ENCODE peak calls at places on chromosome 2, in five cellular contexts. One of them, this sample, is unnamed.

GRCh38 chr2:62201307-62201706 is 5.4 kb downstream of the B3GNT2 start:
- DNase-seq in upper lobe of left lung: no peak
- DNase-seq in lower lobe of right lung: no peak
- DNase-seq in K562: no peak
- DNase-seq in tibial artery: no peak
- DNase-seq in this sample: peak

GRCh38 chr2:24489465-24489864 is 1.6 kb upstream of the NCOA1 start:
- DNase-seq in upper lobe of left lung: peak
- DNase-seq in lower lobe of right lung: no peak
- DNase-seq in K562: no peak
- DNase-seq in tibial artery: no peak
- DNase-seq in this sample: no peak

GRCh38 chr2:231488331-231488730 is 24.0 kb upstream of the NCL start:
- DNase-seq in upper lobe of left lung: no peak
- DNase-seq in lower lobe of right lung: no peak
- DNase-seq in K562: no peak
- DNase-seq in tibial artery: no peak
- DNase-seq in this sample: no peak

GRCh38 chr2:201188449-201188848 is 5.5 kb downstream of the CASP10 start:
- DNase-seq in upper lobe of left lung: no peak
- DNase-seq in lower lobe of right lung: no peak
- DNase-seq in K562: no peak
- DNase-seq in tibial artery: no peak
- DNase-seq in this sample: no peak

GRCh38 chr2:143705108-143705686 is 576.0 kb downstream of the ARHGAP15 start:
- DNase-seq in upper lobe of left lung: no peak
- DNase-seq in lower lobe of right lung: no peak
- DNase-seq in K562: no peak
- DNase-seq in tibial artery: no peak
- DNase-seq in this sample: peak

GRCh38 chr2:39378968-39379367 is 58.1 kb downstream of the MAP4K3 start:
- DNase-seq in upper lobe of left lung: no peak
- DNase-seq in lower lobe of right lung: no peak
- DNase-seq in K562: no peak
- DNase-seq in tibial artery: no peak
- DNase-seq in this sample: no peak

GRCh38 chr2:65532937-65533336 is 100.5 kb upstream of the SPRED2 start:
- DNase-seq in upper lobe of left lung: peak
- DNase-seq in lower lobe of right lung: peak
- DNase-seq in K562: no peak
- DNase-seq in tibial artery: no peak
- DNase-seq in this sample: no peak

GRCh38 chr2:18648161-18648560 is 58.8 kb upstream of the NT5C1B start:
- DNase-seq in upper lobe of left lung: no peak
- DNase-seq in lower lobe of right lung: no peak
- DNase-seq in K562: no peak
- DNase-seq in tibial artery: no peak
- DNase-seq in this sample: no peak

GRCh38 chr2:120609826-120610395 is 125.8 kb upstream of the GLI2 start:
- DNase-seq in upper lobe of left lung: no peak
- DNase-seq in lower lobe of right lung: no peak
- DNase-seq in K562: no peak
- DNase-seq in tibial artery: no peak
- DNase-seq in this sample: no peak

GRCh38 chr2:209191139-209191538 is 232.7 kb upstream of the MAP2 start:
- DNase-seq in upper lobe of left lung: no peak
- DNase-seq in lower lobe of right lung: no peak
- DNase-seq in K562: no peak
- DNase-seq in tibial artery: no peak
- DNase-seq in this sample: no peak

GRCh38 chr2:204896146-204896545 is 350.9 kb downstream of the PARD3B start:
- DNase-seq in upper lobe of left lung: no peak
- DNase-seq in lower lobe of right lung: no peak
- DNase-seq in K562: no peak
- DNase-seq in tibial artery: no peak
- DNase-seq in this sample: no peak

GRCh38 chr2:39620067-39620466 is 45.6 kb upstream of the TMEM178A start:
- DNase-seq in upper lobe of left lung: peak
- DNase-seq in lower lobe of right lung: peak
- DNase-seq in K562: peak
- DNase-seq in tibial artery: peak
- DNase-seq in this sample: peak

GRCh38 chr2:28510184-28510583 is 14.3 kb downstream of the PLB1 start:
- DNase-seq in upper lobe of left lung: no peak
- DNase-seq in lower lobe of right lung: no peak
- DNase-seq in K562: no peak
- DNase-seq in tibial artery: no peak
- DNase-seq in this sample: no peak

GRCh38 chr2:102736174-102736606 is 25.6 kb upstream of the TMEM182 start:
- DNase-seq in upper lobe of left lung: peak
- DNase-seq in lower lobe of right lung: no peak
- DNase-seq in K562: peak
- DNase-seq in tibial artery: no peak
- DNase-seq in this sample: no peak

GRCh38 chr2:143730155-143730949 is 601.1 kb downstream of the ARHGAP15 start:
- DNase-seq in upper lobe of left lung: no peak
- DNase-seq in lower lobe of right lung: no peak
- DNase-seq in K562: no peak
- DNase-seq in tibial artery: no peak
- DNase-seq in this sample: no peak

GRCh38 chr2:147829106-147829505 is 15.7 kb upstream of the ACVR2A start:
- DNase-seq in upper lobe of left lung: no peak
- DNase-seq in lower lobe of right lung: no peak
- DNase-seq in K562: no peak
- DNase-seq in tibial artery: no peak
- DNase-seq in this sample: peak

GRCh38 chr2:233462202-233462785 is 104.3 kb downstream of the USP40 start:
- DNase-seq in upper lobe of left lung: no peak
- DNase-seq in lower lobe of right lung: peak
- DNase-seq in K562: no peak
- DNase-seq in tibial artery: no peak
- DNase-seq in this sample: no peak

GRCh38 chr2:221563601-221564000 is 8.5 kb downstream of the EPHA4 start:
- DNase-seq in upper lobe of left lung: no peak
- DNase-seq in lower lobe of right lung: no peak
- DNase-seq in K562: no peak
- DNase-seq in tibial artery: no peak
- DNase-seq in this sample: no peak

GRCh38 chr2:241733391-241734207 is 831 bp upstream of the D2HGDH start:
- DNase-seq in upper lobe of left lung: no peak
- DNase-seq in lower lobe of right lung: peak
- DNase-seq in K562: no peak
- DNase-seq in tibial artery: no peak
- DNase-seq in this sample: no peak
- TF ChIP-seq CTCF in upper lobe of left lung: no peak
- TF ChIP-seq CTCF in lower lobe of right lung: no peak
- TF ChIP-seq CTCF in K562: no peak
- TF ChIP-seq CTCF in tibial artery: no peak
- TF ChIP-seq CTCF in this sample: no peak

DNA sequence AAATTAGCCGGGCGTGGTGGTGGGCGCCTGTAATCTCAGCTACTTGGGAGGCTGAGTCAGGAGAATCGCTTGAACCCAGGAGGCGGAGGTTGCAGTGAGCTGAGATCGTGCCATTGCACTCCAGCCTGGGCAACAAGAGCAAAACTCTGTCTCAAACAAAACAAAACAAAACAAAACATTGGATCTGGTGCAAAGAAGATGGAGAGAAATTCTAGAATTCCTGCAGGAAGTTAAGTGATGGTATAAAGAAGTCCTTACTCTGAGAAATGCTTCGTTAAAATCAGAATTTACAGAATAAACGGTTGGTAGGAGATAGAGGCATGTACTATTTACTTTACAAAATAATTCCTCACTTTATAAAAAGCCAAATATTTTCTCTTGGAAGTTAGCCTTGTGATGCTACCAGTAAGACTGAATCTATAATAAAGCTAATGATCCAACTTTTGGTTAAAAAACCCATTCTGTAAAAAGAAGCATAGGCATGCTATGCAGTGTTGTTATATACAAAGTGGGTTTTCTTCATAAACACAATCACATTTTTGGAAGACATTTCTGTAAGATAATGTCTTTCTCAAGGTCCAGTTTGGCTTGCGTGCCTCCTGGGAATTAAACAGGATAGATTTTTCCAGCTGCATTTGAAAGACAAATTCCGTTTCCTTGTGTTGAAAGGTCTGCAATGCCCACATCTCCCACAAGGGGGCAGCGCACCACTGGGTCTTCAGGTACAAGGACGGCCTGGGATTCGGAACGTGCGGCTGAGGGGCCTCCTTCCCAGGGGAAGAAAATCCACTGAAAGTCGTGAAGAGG is 35.6 kb upstream of the PNO1 start:
- DNase-seq in upper lobe of left lung: peak
- DNase-seq in lower lobe of right lung: peak
- DNase-seq in K562: peak
- DNase-seq in tibial artery: peak
- DNase-seq in this sample: peak
- H3K4me3 ChIP-seq in upper lobe of left lung: no peak
- H3K4me3 ChIP-seq in lower lobe of right lung: no peak
- H3K4me3 ChIP-seq in K562: no peak
- H3K4me3 ChIP-seq in tibial artery: no peak
- H3K4me3 ChIP-seq in this sample: no peak

GRCh38 chr2:100818003-100818605 is 1.8 kb upstream of the NPAS2 start:
- DNase-seq in upper lobe of left lung: peak
- DNase-seq in lower lobe of right lung: no peak
- DNase-seq in K562: no peak
- DNase-seq in tibial artery: no peak
- DNase-seq in this sample: peak

GRCh38 chr2:100820346-100821254 is 661 bp downstream of the NPAS2 start:
- DNase-seq in upper lobe of left lung: no peak
- DNase-seq in lower lobe of right lung: no peak
- DNase-seq in K562: no peak
- DNase-seq in tibial artery: no peak
- DNase-seq in this sample: no peak

GRCh38 chr2:100817388-100817985 is 2.5 kb upstream of the NPAS2 start:
- DNase-seq in upper lobe of left lung: no peak
- DNase-seq in lower lobe of right lung: no peak
- DNase-seq in K562: no peak
- DNase-seq in tibial artery: no peak
- DNase-seq in this sample: no peak

GRCh38 chr2:100819365-100820345 is at the start of gene NPAS2:
- DNase-seq in upper lobe of left lung: peak
- DNase-seq in lower lobe of right lung: no peak
- DNase-seq in K562: peak
- DNase-seq in tibial artery: peak
- DNase-seq in this sample: peak

GRCh38 chr2:100818606-100819364 is 1.2 kb upstream of the NPAS2 start:
- DNase-seq in upper lobe of left lung: peak
- DNase-seq in lower lobe of right lung: peak
- DNase-seq in K562: no peak
- DNase-seq in tibial artery: peak
- DNase-seq in this sample: peak
- TF ChIP-seq CTCF in upper lobe of left lung: no peak
- TF ChIP-seq CTCF in lower lobe of right lung: peak
- TF ChIP-seq CTCF in K562: no peak
- TF ChIP-seq CTCF in tibial artery: peak
- TF ChIP-seq CTCF in this sample: peak

GRCh38 chr2:179181002-179181401 is 83.6 kb downstream of the SESTD1 start:
- DNase-seq in upper lobe of left lung: no peak
- DNase-seq in lower lobe of right lung: no peak
- DNase-seq in K562: no peak
- DNase-seq in tibial artery: no peak
- DNase-seq in this sample: no peak
- H3K4me3 ChIP-seq in upper lobe of left lung: no peak
- H3K4me3 ChIP-seq in lower lobe of right lung: no peak
- H3K4me3 ChIP-seq in K562: no peak
- H3K4me3 ChIP-seq in tibial artery: no peak
- H3K4me3 ChIP-seq in this sample: no peak

GRCh38 chr2:173614265-173614930 is 259.7 kb downstream of the CDCA7 start:
- DNase-seq in upper lobe of left lung: no peak
- DNase-seq in lower lobe of right lung: no peak
- DNase-seq in K562: no peak
- DNase-seq in tibial artery: no peak
- DNase-seq in this sample: no peak

GRCh38 chr2:173612354-173612753 is 257.7 kb downstream of the CDCA7 start:
- DNase-seq in upper lobe of left lung: no peak
- DNase-seq in lower lobe of right lung: no peak
- DNase-seq in K562: no peak
- DNase-seq in tibial artery: no peak
- DNase-seq in this sample: no peak

GRCh38 chr2:173607601-173608311 is 253.1 kb downstream of the CDCA7 start:
- DNase-seq in upper lobe of left lung: no peak
- DNase-seq in lower lobe of right lung: no peak
- DNase-seq in K562: no peak
- DNase-seq in tibial artery: no peak
- DNase-seq in this sample: no peak

DNA sequence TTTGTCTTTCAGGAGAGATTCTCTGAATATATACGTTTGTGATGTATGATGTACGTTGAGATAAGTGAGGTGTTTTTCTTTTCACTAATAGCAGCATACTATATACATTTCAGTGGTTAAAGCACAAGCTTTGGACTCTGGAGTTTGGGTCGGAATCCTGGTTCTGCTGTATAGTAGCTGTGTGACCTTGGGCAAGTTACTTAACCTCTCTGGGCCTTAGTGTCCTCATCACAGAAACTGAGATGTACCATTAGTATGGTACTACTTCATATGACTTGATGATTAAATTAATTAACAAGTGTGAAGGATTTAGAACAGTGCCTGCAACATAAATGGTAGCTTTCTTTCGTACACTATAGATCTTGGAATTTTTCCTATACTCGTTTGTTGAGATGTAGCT is 258.7 kb downstream of the CDCA7 start:
- DNase-seq in upper lobe of left lung: no peak
- DNase-seq in lower lobe of right lung: no peak
- DNase-seq in K562: no peak
- DNase-seq in tibial artery: no peak
- DNase-seq in this sample: no peak
- TF ChIP-seq CTCF in upper lobe of left lung: no peak
- TF ChIP-seq CTCF in lower lobe of right lung: no peak
- TF ChIP-seq CTCF in K562: no peak
- TF ChIP-seq CTCF in tibial artery: no peak
- TF ChIP-seq CTCF in this sample: no peak

DNA sequence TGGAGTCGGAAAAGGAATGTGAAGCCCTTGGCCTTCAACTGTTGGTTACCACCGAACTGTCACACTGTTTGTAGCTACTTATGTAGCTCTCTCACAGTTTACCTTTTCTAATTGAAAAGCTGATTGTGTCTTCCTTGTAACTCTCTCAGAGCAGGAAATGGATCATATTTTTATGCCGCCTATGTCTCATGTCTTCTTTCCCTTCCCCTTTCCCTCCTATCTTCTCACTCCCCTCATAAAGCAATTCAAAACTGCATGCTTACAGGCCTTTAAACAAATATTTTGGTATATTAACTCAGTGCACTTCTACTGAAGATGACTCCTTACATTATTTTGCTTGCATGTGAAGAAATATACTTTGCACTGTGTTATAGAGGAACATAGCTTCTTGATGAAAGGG is 6.0 kb downstream of the SLC39A10 start:
- DNase-seq in upper lobe of left lung: no peak
- DNase-seq in lower lobe of right lung: no peak
- DNase-seq in K562: no peak
- DNase-seq in tibial artery: no peak
- DNase-seq in this sample: no peak
- H3K4me3 ChIP-seq in upper lobe of left lung: no peak
- H3K4me3 ChIP-seq in lower lobe of right lung: no peak
- H3K4me3 ChIP-seq in K562: no peak
- H3K4me3 ChIP-seq in tibial artery: no peak
- H3K4me3 ChIP-seq in this sample: no peak